ENCODE peak calls at places on chromosomes 5 and 9, in six cellular contexts. P, S, W, C, N and K are unnamed samples.

GRCh38 chr5:135135530-135136201 is 101.6 kb upstream of the PITX1 start:
- DNase-seq in C (peak; percentile 81), S (no peak), W (peak; percentile 66), P (no peak), N (peak; percentile 79), K (no peak)

GRCh38 chr9:17578911-17579793 is at the start of gene SH3GL2:
- DNase-seq in S (no peak), N (peak; percentile 4), P (no peak), C (no peak), W (peak; percentile 61), K (no peak)

GRCh38 chr5:149317281-149318048 is 27.8 kb upstream of the GRPEL2 start:
- DNase-seq in P (peak; percentile 30), S (no peak), N (peak; percentile 58), C (no peak), W (peak; percentile 86), K (peak; percentile 52)

GRCh38 chr5:31492824-31493223 is 39.1 kb downstream of the DROSHA start:
- DNase-seq in S (no peak), W (no peak), C (no peak), N (peak; percentile 53), P (no peak), K (no peak)

GRCh38 chr5:172086312-172086975 is 80.0 kb upstream of the FBXW11 start:
- DNase-seq in C (peak; percentile 67), S (no peak), P (no peak), N (no peak), W (no peak), K (no peak)

GRCh38 chr5:68436686-68437520 is 221.3 kb downstream of the PIK3R1 start:
- DNase-seq in W (no peak), S (no peak), P (no peak), C (no peak), N (peak; percentile 45), K (no peak)

GRCh38 chr5:56588636-56589485 is 226.5 kb upstream of the MAP3K1 start:
- DNase-seq in C (no peak), N (no peak), P (peak; percentile 61), S (no peak), W (no peak), K (no peak)

GRCh38 chr5:1235838-1236237 is 10.7 kb downstream of the SLC6A18 start:
- DNase-seq in S (no peak), W (no peak), N (no peak), C (no peak), P (no peak), K (no peak)

GRCh38 chr9:7042124-7042523 is 284.4 kb downstream of the KDM4C start:
- DNase-seq in P (no peak), W (peak; percentile 51), C (no peak), N (peak; percentile 12), S (no peak), K (peak; percentile 3)

GRCh38 chr5:66979738-66980137 is 216.9 kb downstream of the CD180 start:
- DNase-seq in C (no peak), N (no peak), W (no peak), P (no peak), S (no peak), K (no peak)

GRCh38 chr5:142881076-142881466 is 110.9 kb downstream of the ARHGAP26 start:
- DNase-seq in C (peak; percentile 75), P (no peak), N (peak; percentile 91), S (no peak), W (no peak), K (peak; percentile 90)

GRCh38 chr9:137582286-137582860 is 3.6 kb upstream of the DPH7 start:
- DNase-seq in C (no peak), S (no peak), N (no peak), P (no peak), W (no peak), K (no peak)

GRCh38 chr5:139925650-139926640 is 117.2 kb downstream of the NRG2 start:
- DNase-seq in N (no peak), P (no peak), C (no peak), W (no peak), S (no peak), K (no peak)

GRCh38 chr5:57032151-57032551 is 80.2 kb upstream of the MIER3 start:
- DNase-seq in S (no peak), C (no peak), W (peak; percentile 55), N (no peak), P (no peak), K (no peak)

GRCh38 chr5:14211818-14212799 is 69.0 kb downstream of the TRIO start:
- DNase-seq in P (no peak), N (no peak), S (no peak), W (no peak), C (no peak), K (no peak)

GRCh38 chr5:56419667-56420066 is 186.5 kb upstream of the ANKRD55 start:
- DNase-seq in N (no peak), W (no peak), S (no peak), P (no peak), C (no peak), K (no peak)

GRCh38 chr9:7901676-7902075 is 102.1 kb upstream of the DMAC1 start:
- DNase-seq in S (no peak), C (no peak), N (no peak), W (no peak), P (no peak), K (no peak)

GRCh38 chr5:139481122-139481533 is 1.4 kb downstream of the STING1 start:
- DNase-seq in N (no peak), C (peak; percentile 88), P (peak; percentile 53), S (no peak), W (no peak), K (no peak)

GRCh38 chr5:41575110-41575779 is 64.8 kb upstream of the PLCXD3 start:
- DNase-seq in N (no peak), P (no peak), C (no peak), W (no peak), S (no peak), K (no peak)

GRCh38 chr5:138565100-138565821 is 9.9 kb downstream of the HSPA9 start:
- DNase-seq in C (no peak), S (no peak), N (no peak), P (no peak), W (no peak), K (no peak)

GRCh38 chr9:1875921-1876448 is 139.2 kb upstream of the SMARCA2 start:
- DNase-seq in S (no peak), C (no peak), N (no peak), P (no peak), W (no peak), K (no peak)

GRCh38 chr9:92716557-92716956 is 46.6 kb upstream of the IPPK start:
- DNase-seq in N (peak; percentile 21), P (peak; percentile 79), S (peak; percentile 91), W (peak; percentile 62), C (peak; percentile 73), K (no peak)

GRCh38 chr5:32027717-32028321 is 146.3 kb downstream of the GOLPH3 start:
- DNase-seq in P (no peak), N (peak; percentile 97), W (peak; percentile 92), C (no peak), S (no peak), K (peak; percentile 94)

GRCh38 chr5:76625087-76625860 is 2.1 kb upstream of the F2RL2 start:
- DNase-seq in P (no peak), N (no peak), C (no peak), S (no peak), W (no peak), K (no peak)

GRCh38 chr5:56264417-56265025 is 31.4 kb upstream of the ANKRD55 start:
- DNase-seq in W (peak; percentile 66), N (peak; percentile 54), C (no peak), P (peak; percentile 7), S (no peak), K (peak; percentile 58)

GRCh38 chr9:78325343-78325742 is 28.4 kb downstream of the PSAT1 start:
- DNase-seq in N (peak; percentile 27), C (no peak), S (no peak), W (no peak), P (no peak), K (no peak)

GRCh38 chr5:167816354-167816753 is 475.1 kb upstream of the WWC1 start:
- DNase-seq in W (no peak), S (no peak), C (no peak), N (peak; percentile 6), P (no peak), K (no peak)

GRCh38 chr5:116572375-116573278 is 2.0 kb downstream of the SEMA6A start:
- DNase-seq in S (no peak), N (no peak), P (no peak), C (no peak), W (no peak), K (no peak)

GRCh38 chr9:8095531-8096223 is 296.1 kb upstream of the DMAC1 start:
- DNase-seq in P (no peak), N (no peak), S (no peak), C (no peak), W (no peak), K (no peak)

GRCh38 chr9:35481347-35481975 is 8.4 kb upstream of the RUSC2 start:
- DNase-seq in S (no peak), W (peak; percentile 74), C (no peak), N (peak; percentile 75), P (peak; percentile 17), K (peak; percentile 76)

GRCh38 chr9:82989949-82990348 is 73.0 kb downstream of the RASEF start:
- DNase-seq in C (no peak), P (no peak), W (peak; percentile 59), N (no peak), S (no peak), K (no peak)

GRCh38 chr9:90773593-90773992 is 28.0 kb upstream of the SYK start:
- DNase-seq in N (no peak), C (no peak), P (no peak), S (no peak), W (peak; percentile 32), K (no peak)

GRCh38 chr9:113502427-113503008 is 39.0 kb downstream of the RGS3 start:
- DNase-seq in N (no peak), C (no peak), P (no peak), W (no peak), S (no peak), K (no peak)

GRCh38 chr9:124271660-124272059 is 13.9 kb downstream of the NEK6 start:
- DNase-seq in N (no peak), W (no peak), C (no peak), P (no peak), S (no peak), K (no peak)

GRCh38 chr5:139905401-139905800 is 109.8 kb downstream of the PSD2 start:
- DNase-seq in C (no peak), S (no peak), P (no peak), W (no peak), N (no peak), K (no peak)

GRCh38 chr5:59380350-59380951 is 513.1 kb downstream of the PDE4D start:
- DNase-seq in N (peak; percentile 71), C (no peak), S (no peak), W (peak; percentile 30), P (no peak), K (peak; percentile 71)
- TF ChIP-seq CTCF in N (peak; percentile 51), C (no peak), S (no peak), W (peak; percentile 41), P (peak; percentile 64), K (peak; percentile 73)

GRCh38 chr9:81086421-81086820 is 602.9 kb downstream of the TLE1 start:
- DNase-seq in C (no peak), P (no peak), W (no peak), N (no peak), S (no peak), K (no peak)
- TF ChIP-seq CTCF in C (no peak), P (no peak), W (no peak), N (no peak), S (no peak), K (no peak)

GRCh38 chr5:7592910-7593309 is 197.0 kb downstream of the ADCY2 start:
- DNase-seq in W (peak; percentile 29), S (no peak), C (no peak), P (no peak), N (no peak), K (no peak)
- TF ChIP-seq CTCF in W (peak; percentile 67), S (no peak), C (no peak), P (no peak), N (no peak), K (peak; percentile 8)

GRCh38 chr5:15472116-15472515 is 27.9 kb upstream of the FBXL7 start:
- DNase-seq in W (no peak), P (no peak), N (no peak), S (no peak), C (no peak), K (no peak)
- TF ChIP-seq CTCF in W (peak; percentile 13), P (no peak), N (no peak), S (no peak), C (no peak), K (peak; percentile 65)